ENCODE peak calls at places on chromosomes 6 and 20, in five cellular contexts. K, A, R, Y and J are unnamed samples.

GRCh38 chr20:12404941-12405340 is 487.2 kb downstream of the BTBD3 start:
- DNase-seq in Y (no peak), K (no peak), A (no peak), R (no peak), J (no peak)

GRCh38 chr20:57528148-57528547 is 3.2 kb upstream of the CTCFL start:
- DNase-seq in Y (no peak), K (no peak), R (no peak), A (no peak), J (no peak)

GRCh38 chr20:58268936-58269619 is 40.4 kb upstream of the RAB22A start:
- DNase-seq in A (no peak), Y (no peak), K (no peak), R (no peak), J (no peak)

GRCh38 chr6:144408151-144408550 is 123.0 kb downstream of the UTRN start:
- DNase-seq in Y (no peak), A (no peak), K (peak; percentile 9), R (peak; percentile 43), J (no peak)

GRCh38 chr6:87623248-87623647 is 33.3 kb downstream of the ORC3 start:
- DNase-seq in A (no peak), Y (no peak), R (peak; percentile 3), K (no peak), J (no peak)

GRCh38 chr6:43806041-43806757 is 36.2 kb downstream of the VEGFA start:
- DNase-seq in K (no peak), Y (no peak), R (no peak), A (no peak), J (no peak)

GRCh38 chr6:39962831-39963230 is 28.6 kb upstream of the MOCS1 start:
- DNase-seq in A (no peak), K (no peak), R (peak; percentile 29), Y (no peak), J (no peak)

GRCh38 chr20:3164763-3165410 is 5.2 kb upstream of the FASTKD5 start:
- DNase-seq in K (no peak), Y (no peak), A (no peak), R (no peak), J (no peak)

GRCh38 chr6:154962751-154963150 is 32.4 kb upstream of the TIAM2 start:
- DNase-seq in A (no peak), R (peak; percentile 67), K (no peak), Y (no peak), J (no peak)

GRCh38 chr6:55438217-55438616 is 110.9 kb downstream of the GFRAL start:
- DNase-seq in R (no peak), A (no peak), K (no peak), Y (no peak), J (no peak)

GRCh38 chr6:24855389-24856245 is 56.9 kb upstream of the ARMH2 start:
- DNase-seq in Y (no peak), R (peak; percentile 57), A (peak; percentile 22), K (peak; percentile 80), J (peak; percentile 52)

GRCh38 chr6:107769053-107769658 is 55.0 kb downstream of the SCML4 start:
- DNase-seq in Y (no peak), K (peak; percentile 18), A (no peak), R (no peak), J (no peak)

GRCh38 chr6:46465294-46466165 is 25.7 kb downstream of the RCAN2 start:
- DNase-seq in Y (no peak), A (no peak), K (no peak), R (no peak), J (no peak)

GRCh38 chr6:28211840-28212509 is 13.1 kb upstream of the ZSCAN9 start:
- DNase-seq in Y (no peak), R (no peak), K (peak; percentile 38), A (no peak), J (no peak)

GRCh38 chr6:143629104-143630080 is 48.4 kb upstream of the PHACTR2 start:
- DNase-seq in K (no peak), R (peak; percentile 39), Y (no peak), A (no peak), J (no peak)

GRCh38 chr6:133551847-133552331 is 310.7 kb downstream of the EYA4 start:
- DNase-seq in K (no peak), Y (no peak), R (peak; percentile 97), A (peak; percentile 9), J (no peak)

GRCh38 chr6:68443704-68444103 is 191.4 kb upstream of the ADGRB3 start:
- DNase-seq in R (no peak), K (no peak), Y (no peak), A (no peak), J (no peak)

GRCh38 chr6:9405369-9405768 is 970.0 kb upstream of the SLC35B3 start:
- DNase-seq in A (no peak), K (no peak), Y (no peak), R (peak; percentile 66), J (no peak)

GRCh38 chr6:75290558-75290957 is 6.0 kb upstream of the TMEM30A start:
- DNase-seq in A (peak; percentile 56), Y (no peak), K (peak; percentile 28), R (no peak), J (peak; percentile 43)

GRCh38 chr6:152941746-152942145 is 41.1 kb downstream of the FBXO5 start:
- DNase-seq in K (no peak), A (no peak), Y (no peak), R (no peak), J (no peak)

GRCh38 chr6:158763440-158764187 is 55.6 kb downstream of the EZR start:
- DNase-seq in R (no peak), Y (no peak), K (no peak), A (no peak), J (no peak)

GRCh38 chr6:13304101-13304500 is 24.2 kb downstream of the TBC1D7 start:
- DNase-seq in Y (no peak), R (no peak), A (no peak), K (no peak), J (no peak)

GRCh38 chr20:52798124-52798523 is 174.0 kb upstream of the TSHZ2 start:
- DNase-seq in A (no peak), K (no peak), Y (no peak), R (no peak), J (no peak)

GRCh38 chr6:129345890-129346289 is 364.1 kb downstream of the ARHGAP18 start:
- DNase-seq in Y (no peak), R (peak; percentile 79), A (no peak), K (no peak), J (no peak)

GRCh38 chr6:43013843-43014433 is at the start of the genes KLHDC3 and MEA1:
- DNase-seq in R (peak; percentile 99), A (peak; percentile 99), K (peak; percentile 100), Y (peak; percentile 96), J (peak; percentile 99)

GRCh38 chr6:27250955-27251671 is 3.6 kb downstream of the PRSS16 start:
- DNase-seq in K (peak; percentile 97), A (peak; percentile 55), R (no peak), Y (peak; percentile 83), J (no peak)

GRCh38 chr6:31718294-31718693 is 3.1 kb downstream of the LY6G6D start:
- DNase-seq in R (no peak), A (no peak), K (no peak), Y (no peak), J (no peak)

GRCh38 chr6:110930795-110931194 is 27.7 kb upstream of the GTF3C6 start:
- DNase-seq in K (no peak), A (no peak), Y (no peak), R (no peak), J (no peak)